ENCODE peak calls at places on chromosomes 6 and 20, in seven cellular contexts. One of them, this sample, is unnamed. For H3K36me3, the result is how much of the 10 kb centered on the place peaks cover.

GRCh38 chr6:170203212-170203611 is 87.7 kb downstream of the DLL1 start:
- DNase-seq in ascending aorta: no peak
- DNase-seq in brain microvascular endothelial cell: no peak
- DNase-seq in PC-3: no peak
- DNase-seq in colonic mucosa: peak
- DNase-seq in effector memory CD4-positive, alpha-beta T cell: no peak
- DNase-seq in endodermal cell: peak
- DNase-seq in this sample: no peak

GRCh38 chr6:133504761-133505160 is 263.6 kb downstream of the EYA4 start:
- DNase-seq in ascending aorta: no peak
- DNase-seq in brain microvascular endothelial cell: no peak
- DNase-seq in PC-3: no peak
- DNase-seq in colonic mucosa: no peak
- DNase-seq in effector memory CD4-positive, alpha-beta T cell: no peak
- DNase-seq in endodermal cell: no peak
- DNase-seq in this sample: no peak

GRCh38 chr20:33653218-33653899 is 8.8 kb upstream of the C20orf144 start:
- DNase-seq in ascending aorta: no peak
- DNase-seq in brain microvascular endothelial cell: no peak
- DNase-seq in PC-3: peak
- DNase-seq in colonic mucosa: peak
- DNase-seq in effector memory CD4-positive, alpha-beta T cell: no peak
- DNase-seq in endodermal cell: peak
- DNase-seq in this sample: peak

GRCh38 chr6:100085162-100085431 is 91.1 kb upstream of the MCHR2 start:
- DNase-seq in ascending aorta: no peak
- DNase-seq in brain microvascular endothelial cell: no peak
- DNase-seq in PC-3: no peak
- DNase-seq in colonic mucosa: no peak
- DNase-seq in effector memory CD4-positive, alpha-beta T cell: no peak
- DNase-seq in endodermal cell: no peak
- DNase-seq in this sample: no peak

GRCh38 chr6:6603317-6603716 is 14.8 kb downstream of the LY86 start:
- DNase-seq in ascending aorta: no peak
- DNase-seq in brain microvascular endothelial cell: no peak
- DNase-seq in PC-3: no peak
- DNase-seq in colonic mucosa: no peak
- DNase-seq in effector memory CD4-positive, alpha-beta T cell: no peak
- DNase-seq in endodermal cell: no peak
- DNase-seq in this sample: no peak

GRCh38 chr6:169738204-169738971 is 13.0 kb downstream of the DYNLT2 start:
- DNase-seq in ascending aorta: no peak
- DNase-seq in brain microvascular endothelial cell: peak
- DNase-seq in PC-3: no peak
- DNase-seq in colonic mucosa: no peak
- DNase-seq in effector memory CD4-positive, alpha-beta T cell: no peak
- DNase-seq in endodermal cell: no peak
- DNase-seq in this sample: no peak

GRCh38 chr6:36289281-36290018 is 19.6 kb downstream of the PNPLA1 start:
- DNase-seq in ascending aorta: no peak
- DNase-seq in brain microvascular endothelial cell: no peak
- DNase-seq in PC-3: no peak
- DNase-seq in colonic mucosa: no peak
- DNase-seq in effector memory CD4-positive, alpha-beta T cell: no peak
- DNase-seq in endodermal cell: peak
- DNase-seq in this sample: no peak

GRCh38 chr6:24929255-24929654 is 6.5 kb downstream of the RIPOR2 start:
- DNase-seq in ascending aorta: no peak
- DNase-seq in brain microvascular endothelial cell: no peak
- DNase-seq in PC-3: no peak
- DNase-seq in colonic mucosa: no peak
- DNase-seq in effector memory CD4-positive, alpha-beta T cell: no peak
- DNase-seq in endodermal cell: no peak
- DNase-seq in this sample: no peak

GRCh38 chr6:13709698-13710551 is 1.7 kb downstream of the RANBP9 start:
- DNase-seq in ascending aorta: no peak
- DNase-seq in brain microvascular endothelial cell: peak
- DNase-seq in PC-3: peak
- DNase-seq in colonic mucosa: peak
- DNase-seq in effector memory CD4-positive, alpha-beta T cell: no peak
- DNase-seq in endodermal cell: no peak
- DNase-seq in this sample: no peak

GRCh38 chr6:132304891-132305305 is 96.4 kb downstream of the MOXD1 start:
- DNase-seq in ascending aorta: no peak
- DNase-seq in brain microvascular endothelial cell: no peak
- DNase-seq in PC-3: no peak
- DNase-seq in colonic mucosa: peak
- DNase-seq in effector memory CD4-positive, alpha-beta T cell: no peak
- DNase-seq in endodermal cell: no peak
- DNase-seq in this sample: peak
- H3K36me3 ChIP-seq in ascending aorta: under half
- H3K36me3 ChIP-seq in brain microvascular endothelial cell: under half
- H3K36me3 ChIP-seq in PC-3: under half
- H3K36me3 ChIP-seq in colonic mucosa: under half
- H3K36me3 ChIP-seq in effector memory CD4-positive, alpha-beta T cell: under half
- H3K36me3 ChIP-seq in endodermal cell: under half
- H3K36me3 ChIP-seq in this sample: under half

DNA sequence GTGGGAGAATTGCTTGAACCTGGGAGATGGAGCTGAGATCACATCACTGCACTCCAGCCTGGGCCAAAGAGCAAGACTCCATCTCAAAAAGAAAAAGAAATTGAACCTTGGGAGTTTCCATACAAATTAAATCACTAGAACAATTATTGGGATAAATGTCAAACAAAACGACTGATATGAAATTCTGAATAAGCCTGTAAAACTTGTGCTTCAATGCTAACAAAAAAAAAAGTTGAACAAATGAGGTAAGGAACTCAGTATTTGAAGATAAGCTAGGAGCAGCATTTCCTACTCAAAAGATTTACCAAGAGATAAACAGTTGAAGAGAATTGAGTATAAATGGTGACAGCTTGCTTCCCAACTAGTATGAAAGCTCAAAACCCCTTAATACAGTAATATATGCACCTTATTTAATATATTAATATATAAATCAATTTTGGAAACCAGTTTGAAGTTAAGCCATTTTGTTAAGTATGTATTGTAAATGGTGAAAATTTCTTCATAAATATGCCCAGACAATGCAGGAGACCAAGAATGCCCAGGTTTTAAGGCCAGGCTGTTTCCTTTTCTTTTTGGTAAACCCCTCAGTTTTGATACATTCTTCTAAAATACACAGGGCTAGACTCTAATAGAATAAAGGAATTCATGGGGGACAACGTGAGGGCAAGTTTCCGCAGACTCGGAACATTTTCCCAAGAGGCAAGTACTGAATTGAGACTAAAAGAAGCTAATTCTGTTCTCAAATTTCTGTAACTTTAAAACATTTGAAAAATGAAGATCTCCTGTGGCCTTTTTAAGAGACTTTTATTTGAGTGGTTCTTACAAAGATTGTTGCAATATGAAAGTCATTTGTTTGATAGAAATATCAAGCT is 3.9 kb downstream of the ROMO1 start:
- DNase-seq in ascending aorta: no peak
- DNase-seq in brain microvascular endothelial cell: no peak
- DNase-seq in PC-3: no peak
- DNase-seq in colonic mucosa: no peak
- DNase-seq in effector memory CD4-positive, alpha-beta T cell: no peak
- DNase-seq in endodermal cell: no peak
- DNase-seq in this sample: no peak
- H3K36me3 ChIP-seq in ascending aorta: half or more
- H3K36me3 ChIP-seq in brain microvascular endothelial cell: half or more
- H3K36me3 ChIP-seq in PC-3: half or more
- H3K36me3 ChIP-seq in colonic mucosa: under half
- H3K36me3 ChIP-seq in effector memory CD4-positive, alpha-beta T cell: under half
- H3K36me3 ChIP-seq in endodermal cell: half or more
- H3K36me3 ChIP-seq in this sample: under half

GRCh38 chr6:162868397-162868796 is 140.6 kb downstream of the PACRG start:
- DNase-seq in ascending aorta: no peak
- DNase-seq in brain microvascular endothelial cell: no peak
- DNase-seq in PC-3: no peak
- DNase-seq in colonic mucosa: no peak
- DNase-seq in effector memory CD4-positive, alpha-beta T cell: no peak
- DNase-seq in endodermal cell: peak
- DNase-seq in this sample: no peak

GRCh38 chr6:162875070-162875469 is 147.3 kb downstream of the PACRG start:
- DNase-seq in ascending aorta: no peak
- DNase-seq in brain microvascular endothelial cell: no peak
- DNase-seq in PC-3: no peak
- DNase-seq in colonic mucosa: no peak
- DNase-seq in effector memory CD4-positive, alpha-beta T cell: no peak
- DNase-seq in endodermal cell: no peak
- DNase-seq in this sample: no peak

GRCh38 chr6:162871966-162872365 is 144.2 kb downstream of the PACRG start:
- DNase-seq in ascending aorta: no peak
- DNase-seq in brain microvascular endothelial cell: no peak
- DNase-seq in PC-3: no peak
- DNase-seq in colonic mucosa: no peak
- DNase-seq in effector memory CD4-positive, alpha-beta T cell: no peak
- DNase-seq in endodermal cell: no peak
- DNase-seq in this sample: no peak

GRCh38 chr6:162873537-162873936 is 145.8 kb downstream of the PACRG start:
- DNase-seq in ascending aorta: no peak
- DNase-seq in brain microvascular endothelial cell: no peak
- DNase-seq in PC-3: no peak
- DNase-seq in colonic mucosa: no peak
- DNase-seq in effector memory CD4-positive, alpha-beta T cell: no peak
- DNase-seq in endodermal cell: no peak
- DNase-seq in this sample: no peak
- H3K36me3 ChIP-seq in ascending aorta: under half
- H3K36me3 ChIP-seq in brain microvascular endothelial cell: under half
- H3K36me3 ChIP-seq in PC-3: under half
- H3K36me3 ChIP-seq in colonic mucosa: under half
- H3K36me3 ChIP-seq in effector memory CD4-positive, alpha-beta T cell: under half
- H3K36me3 ChIP-seq in endodermal cell: under half
- H3K36me3 ChIP-seq in this sample: under half

GRCh38 chr20:35669681-35670080 is 5.0 kb upstream of the CPNE1 start:
- DNase-seq in ascending aorta: no peak
- DNase-seq in brain microvascular endothelial cell: no peak
- DNase-seq in PC-3: no peak
- DNase-seq in colonic mucosa: no peak
- DNase-seq in effector memory CD4-positive, alpha-beta T cell: no peak
- DNase-seq in endodermal cell: no peak
- DNase-seq in this sample: no peak
- H3K36me3 ChIP-seq in ascending aorta: half or more
- H3K36me3 ChIP-seq in brain microvascular endothelial cell: under half
- H3K36me3 ChIP-seq in PC-3: under half
- H3K36me3 ChIP-seq in colonic mucosa: under half
- H3K36me3 ChIP-seq in effector memory CD4-positive, alpha-beta T cell: half or more
- H3K36me3 ChIP-seq in endodermal cell: under half
- H3K36me3 ChIP-seq in this sample: under half

DNA sequence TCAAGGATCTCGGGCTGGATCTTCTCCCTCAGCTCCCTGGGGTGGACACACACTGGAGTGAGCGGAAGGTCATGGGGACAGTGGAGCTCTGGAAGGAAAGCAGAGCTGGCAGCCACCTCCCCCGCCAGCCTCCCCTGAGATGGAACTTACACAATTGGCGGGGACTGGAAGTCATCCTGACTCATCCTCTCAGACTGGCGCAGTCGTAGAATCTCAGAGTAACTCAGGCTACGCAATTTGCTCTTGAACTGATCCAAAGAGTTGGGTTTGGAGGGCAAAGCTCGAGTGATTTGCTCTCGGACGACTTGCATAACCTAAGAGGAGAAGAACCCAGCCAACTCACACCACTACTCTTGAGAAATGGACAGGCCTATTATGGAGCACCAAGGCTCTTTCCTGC is 34.8 kb downstream of the ELMO2 start:
- DNase-seq in ascending aorta: no peak
- DNase-seq in brain microvascular endothelial cell: no peak
- DNase-seq in PC-3: no peak
- DNase-seq in colonic mucosa: no peak
- DNase-seq in effector memory CD4-positive, alpha-beta T cell: no peak
- DNase-seq in endodermal cell: no peak
- DNase-seq in this sample: no peak
- H3K36me3 ChIP-seq in ascending aorta: half or more
- H3K36me3 ChIP-seq in brain microvascular endothelial cell: half or more
- H3K36me3 ChIP-seq in PC-3: under half
- H3K36me3 ChIP-seq in colonic mucosa: under half
- H3K36me3 ChIP-seq in effector memory CD4-positive, alpha-beta T cell: half or more
- H3K36me3 ChIP-seq in endodermal cell: half or more
- H3K36me3 ChIP-seq in this sample: half or more

GRCh38 chr20:49270736-49271135 is 7.1 kb downstream of the ZNFX1 start:
- DNase-seq in ascending aorta: no peak
- DNase-seq in brain microvascular endothelial cell: no peak
- DNase-seq in PC-3: no peak
- DNase-seq in colonic mucosa: no peak
- DNase-seq in effector memory CD4-positive, alpha-beta T cell: no peak
- DNase-seq in endodermal cell: no peak
- DNase-seq in this sample: no peak

GRCh38 chr20:49267327-49267726 is 10.5 kb downstream of the ZNFX1 start:
- DNase-seq in ascending aorta: no peak
- DNase-seq in brain microvascular endothelial cell: no peak
- DNase-seq in PC-3: no peak
- DNase-seq in colonic mucosa: no peak
- DNase-seq in effector memory CD4-positive, alpha-beta T cell: no peak
- DNase-seq in endodermal cell: no peak
- DNase-seq in this sample: no peak

GRCh38 chr20:49268600-49269365 is 9.1 kb downstream of the ZNFX1 start:
- DNase-seq in ascending aorta: no peak
- DNase-seq in brain microvascular endothelial cell: peak
- DNase-seq in PC-3: no peak
- DNase-seq in colonic mucosa: no peak
- DNase-seq in effector memory CD4-positive, alpha-beta T cell: no peak
- DNase-seq in endodermal cell: no peak
- DNase-seq in this sample: no peak

GRCh38 chr20:49272654-49273053 is 5.2 kb downstream of the ZNFX1 start:
- DNase-seq in ascending aorta: no peak
- DNase-seq in brain microvascular endothelial cell: no peak
- DNase-seq in PC-3: no peak
- DNase-seq in colonic mucosa: no peak
- DNase-seq in effector memory CD4-positive, alpha-beta T cell: no peak
- DNase-seq in endodermal cell: no peak
- DNase-seq in this sample: no peak

DNA sequence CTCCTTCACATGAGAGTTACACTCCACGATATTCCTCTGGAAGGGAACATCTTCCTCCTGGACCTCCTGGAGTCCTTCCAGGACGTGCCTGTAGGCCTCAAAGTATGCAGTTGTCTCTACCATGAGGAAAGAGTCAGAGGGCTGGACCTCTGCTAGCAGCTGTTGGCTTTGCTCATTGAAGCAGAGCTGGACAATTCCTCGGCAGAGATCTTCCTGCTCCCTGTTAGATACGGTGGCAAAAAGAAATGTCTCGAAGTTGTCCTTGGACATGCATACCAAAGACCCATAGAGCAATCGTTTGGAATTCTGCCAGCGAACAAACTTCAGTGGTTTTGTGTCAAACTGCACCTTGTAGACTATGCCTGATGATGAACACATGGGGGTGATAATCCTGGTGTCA is 7.7 kb downstream of the ZNFX1 start:
- DNase-seq in ascending aorta: no peak
- DNase-seq in brain microvascular endothelial cell: no peak
- DNase-seq in PC-3: no peak
- DNase-seq in colonic mucosa: no peak
- DNase-seq in effector memory CD4-positive, alpha-beta T cell: no peak
- DNase-seq in endodermal cell: no peak
- DNase-seq in this sample: no peak
- H3K36me3 ChIP-seq in ascending aorta: half or more
- H3K36me3 ChIP-seq in brain microvascular endothelial cell: half or more
- H3K36me3 ChIP-seq in PC-3: half or more
- H3K36me3 ChIP-seq in colonic mucosa: under half
- H3K36me3 ChIP-seq in effector memory CD4-positive, alpha-beta T cell: half or more
- H3K36me3 ChIP-seq in endodermal cell: half or more
- H3K36me3 ChIP-seq in this sample: under half